ENCODE peak calls at places on chromosomes 4 and X, in seven cellular contexts. One of them, this sample, is unnamed.

GRCh38 chr4:79663865-79664264 is 255.8 kb upstream of the GK2 start:
- DNase-seq in neural crest cell: no peak
- DNase-seq in NCI-H2227 treated with DMSO at 0.1 percent for 48 hours: no peak
- DNase-seq in H9: no peak
- DNase-seq in left ventricle myocardium inferior: no peak
- DNase-seq in foreskin fibroblast: no peak
- DNase-seq in stimulated activated CD8-positive, alpha-beta memory T cell treated with anti-CD3 and anti-CD28 coated beads, Interleukin-4, amount 100 ng/mL, for 4 hours: no peak
- DNase-seq in this sample: no peak

GRCh38 chr4:8050555-8051206 is 107.9 kb downstream of the ABLIM2 start:
- DNase-seq in neural crest cell: peak
- DNase-seq in foreskin fibroblast: peak
- DNase-seq in left ventricle myocardium inferior: peak
- DNase-seq in NCI-H2227 treated with DMSO at 0.1 percent for 48 hours: peak
- DNase-seq in H9: peak
- DNase-seq in stimulated activated CD8-positive, alpha-beta memory T cell treated with anti-CD3 and anti-CD28 coated beads, Interleukin-4, amount 100 ng/mL, for 4 hours: no peak
- DNase-seq in this sample: no peak

GRCh38 chr4:5381981-5382441 is 326.3 kb downstream of the EVC2 start:
- DNase-seq in stimulated activated CD8-positive, alpha-beta memory T cell treated with anti-CD3 and anti-CD28 coated beads, Interleukin-4, amount 100 ng/mL, for 4 hours: no peak
- DNase-seq in left ventricle myocardium inferior: no peak
- DNase-seq in H9: no peak
- DNase-seq in neural crest cell: no peak
- DNase-seq in foreskin fibroblast: no peak
- DNase-seq in NCI-H2227 treated with DMSO at 0.1 percent for 48 hours: no peak
- DNase-seq in this sample: no peak

GRCh38 chr4:99201687-99202086 is 17.4 kb downstream of the ADH6 start:
- DNase-seq in neural crest cell: no peak
- DNase-seq in stimulated activated CD8-positive, alpha-beta memory T cell treated with anti-CD3 and anti-CD28 coated beads, Interleukin-4, amount 100 ng/mL, for 4 hours: no peak
- DNase-seq in left ventricle myocardium inferior: no peak
- DNase-seq in foreskin fibroblast: peak
- DNase-seq in H9: no peak
- DNase-seq in NCI-H2227 treated with DMSO at 0.1 percent for 48 hours: no peak
- DNase-seq in this sample: no peak

GRCh38 chr4:145302725-145303124 is 122.3 kb upstream of the OTUD4 start:
- DNase-seq in H9: no peak
- DNase-seq in neural crest cell: no peak
- DNase-seq in foreskin fibroblast: no peak
- DNase-seq in NCI-H2227 treated with DMSO at 0.1 percent for 48 hours: no peak
- DNase-seq in left ventricle myocardium inferior: no peak
- DNase-seq in stimulated activated CD8-positive, alpha-beta memory T cell treated with anti-CD3 and anti-CD28 coated beads, Interleukin-4, amount 100 ng/mL, for 4 hours: no peak
- DNase-seq in this sample: no peak

GRCh38 chrX:69027181-69028005 is 137.9 kb downstream of the PJA1 start:
- DNase-seq in neural crest cell: no peak
- DNase-seq in NCI-H2227 treated with DMSO at 0.1 percent for 48 hours: no peak
- DNase-seq in foreskin fibroblast: no peak
- DNase-seq in stimulated activated CD8-positive, alpha-beta memory T cell treated with anti-CD3 and anti-CD28 coated beads, Interleukin-4, amount 100 ng/mL, for 4 hours: no peak
- DNase-seq in H9: no peak
- DNase-seq in left ventricle myocardium inferior: no peak
- DNase-seq in this sample: no peak

GRCh38 chr4:47031011-47031678 is at the start of gene GABRB1:
- DNase-seq in left ventricle myocardium inferior: peak
- DNase-seq in stimulated activated CD8-positive, alpha-beta memory T cell treated with anti-CD3 and anti-CD28 coated beads, Interleukin-4, amount 100 ng/mL, for 4 hours: no peak
- DNase-seq in neural crest cell: peak
- DNase-seq in H9: peak
- DNase-seq in foreskin fibroblast: peak
- DNase-seq in NCI-H2227 treated with DMSO at 0.1 percent for 48 hours: no peak
- DNase-seq in this sample: peak

GRCh38 chr4:53653484-53654053 is 62.3 kb upstream of the LNX1 start:
- DNase-seq in H9: no peak
- DNase-seq in stimulated activated CD8-positive, alpha-beta memory T cell treated with anti-CD3 and anti-CD28 coated beads, Interleukin-4, amount 100 ng/mL, for 4 hours: no peak
- DNase-seq in NCI-H2227 treated with DMSO at 0.1 percent for 48 hours: peak
- DNase-seq in neural crest cell: no peak
- DNase-seq in foreskin fibroblast: peak
- DNase-seq in left ventricle myocardium inferior: no peak
- DNase-seq in this sample: no peak

GRCh38 chr4:116015062-116015461 is 901.6 kb upstream of the NDST4 start:
- DNase-seq in left ventricle myocardium inferior: no peak
- DNase-seq in H9: no peak
- DNase-seq in neural crest cell: no peak
- DNase-seq in foreskin fibroblast: no peak
- DNase-seq in stimulated activated CD8-positive, alpha-beta memory T cell treated with anti-CD3 and anti-CD28 coated beads, Interleukin-4, amount 100 ng/mL, for 4 hours: no peak
- DNase-seq in NCI-H2227 treated with DMSO at 0.1 percent for 48 hours: no peak
- DNase-seq in this sample: no peak

GRCh38 chr4:163395758-163396157 is 52.1 kb downstream of the NPY5R start:
- DNase-seq in left ventricle myocardium inferior: no peak
- DNase-seq in NCI-H2227 treated with DMSO at 0.1 percent for 48 hours: no peak
- DNase-seq in foreskin fibroblast: no peak
- DNase-seq in neural crest cell: no peak
- DNase-seq in stimulated activated CD8-positive, alpha-beta memory T cell treated with anti-CD3 and anti-CD28 coated beads, Interleukin-4, amount 100 ng/mL, for 4 hours: no peak
- DNase-seq in H9: no peak
- DNase-seq in this sample: peak

GRCh38 chr4:159227378-159227777 is 124.5 kb downstream of the RAPGEF2 start:
- DNase-seq in neural crest cell: no peak
- DNase-seq in foreskin fibroblast: no peak
- DNase-seq in H9: no peak
- DNase-seq in NCI-H2227 treated with DMSO at 0.1 percent for 48 hours: no peak
- DNase-seq in left ventricle myocardium inferior: no peak
- DNase-seq in stimulated activated CD8-positive, alpha-beta memory T cell treated with anti-CD3 and anti-CD28 coated beads, Interleukin-4, amount 100 ng/mL, for 4 hours: no peak
- DNase-seq in this sample: no peak

GRCh38 chr4:101458914-101459313 is 111.6 kb upstream of the PPP3CA start:
- DNase-seq in foreskin fibroblast: no peak
- DNase-seq in H9: no peak
- DNase-seq in stimulated activated CD8-positive, alpha-beta memory T cell treated with anti-CD3 and anti-CD28 coated beads, Interleukin-4, amount 100 ng/mL, for 4 hours: no peak
- DNase-seq in NCI-H2227 treated with DMSO at 0.1 percent for 48 hours: no peak
- DNase-seq in left ventricle myocardium inferior: no peak
- DNase-seq in neural crest cell: no peak
- DNase-seq in this sample: no peak

GRCh38 chr4:176439611-176440010 is 119.8 kb downstream of the SPCS3 start:
- DNase-seq in NCI-H2227 treated with DMSO at 0.1 percent for 48 hours: no peak
- DNase-seq in foreskin fibroblast: no peak
- DNase-seq in H9: no peak
- DNase-seq in stimulated activated CD8-positive, alpha-beta memory T cell treated with anti-CD3 and anti-CD28 coated beads, Interleukin-4, amount 100 ng/mL, for 4 hours: no peak
- DNase-seq in left ventricle myocardium inferior: no peak
- DNase-seq in neural crest cell: no peak
- DNase-seq in this sample: peak

GRCh38 chrX:72306085-72306801 is 529 bp upstream of the CITED1 start:
- DNase-seq in stimulated activated CD8-positive, alpha-beta memory T cell treated with anti-CD3 and anti-CD28 coated beads, Interleukin-4, amount 100 ng/mL, for 4 hours: no peak
- DNase-seq in H9: no peak
- DNase-seq in left ventricle myocardium inferior: no peak
- DNase-seq in foreskin fibroblast: no peak
- DNase-seq in neural crest cell: no peak
- DNase-seq in NCI-H2227 treated with DMSO at 0.1 percent for 48 hours: no peak
- DNase-seq in this sample: no peak

GRCh38 chr4:107183155-107183774 is 147.2 kb upstream of the DKK2 start:
- DNase-seq in neural crest cell: peak
- DNase-seq in NCI-H2227 treated with DMSO at 0.1 percent for 48 hours: no peak
- DNase-seq in stimulated activated CD8-positive, alpha-beta memory T cell treated with anti-CD3 and anti-CD28 coated beads, Interleukin-4, amount 100 ng/mL, for 4 hours: no peak
- DNase-seq in left ventricle myocardium inferior: no peak
- DNase-seq in foreskin fibroblast: peak
- DNase-seq in H9: no peak
- DNase-seq in this sample: peak

GRCh38 chrX:40845331-40845911 is 110.1 kb upstream of the MED14 start:
- DNase-seq in NCI-H2227 treated with DMSO at 0.1 percent for 48 hours: no peak
- DNase-seq in stimulated activated CD8-positive, alpha-beta memory T cell treated with anti-CD3 and anti-CD28 coated beads, Interleukin-4, amount 100 ng/mL, for 4 hours: no peak
- DNase-seq in foreskin fibroblast: peak
- DNase-seq in neural crest cell: no peak
- DNase-seq in left ventricle myocardium inferior: peak
- DNase-seq in H9: peak
- DNase-seq in this sample: no peak

GRCh38 chr4:89708903-89709361 is 128.0 kb downstream of the SNCA start:
- DNase-seq in neural crest cell: peak
- DNase-seq in NCI-H2227 treated with DMSO at 0.1 percent for 48 hours: peak
- DNase-seq in foreskin fibroblast: peak
- DNase-seq in H9: no peak
- DNase-seq in stimulated activated CD8-positive, alpha-beta memory T cell treated with anti-CD3 and anti-CD28 coated beads, Interleukin-4, amount 100 ng/mL, for 4 hours: no peak
- DNase-seq in left ventricle myocardium inferior: no peak
- DNase-seq in this sample: no peak

GRCh38 chr4:184755278-184755677 is 21.4 kb upstream of the CENPU start:
- DNase-seq in neural crest cell: no peak
- DNase-seq in NCI-H2227 treated with DMSO at 0.1 percent for 48 hours: no peak
- DNase-seq in foreskin fibroblast: peak
- DNase-seq in left ventricle myocardium inferior: no peak
- DNase-seq in H9: no peak
- DNase-seq in stimulated activated CD8-positive, alpha-beta memory T cell treated with anti-CD3 and anti-CD28 coated beads, Interleukin-4, amount 100 ng/mL, for 4 hours: no peak
- DNase-seq in this sample: no peak

GRCh38 chr4:41074227-41074626 is 140.1 kb downstream of the APBB2 start:
- DNase-seq in left ventricle myocardium inferior: no peak
- DNase-seq in NCI-H2227 treated with DMSO at 0.1 percent for 48 hours: no peak
- DNase-seq in foreskin fibroblast: no peak
- DNase-seq in stimulated activated CD8-positive, alpha-beta memory T cell treated with anti-CD3 and anti-CD28 coated beads, Interleukin-4, amount 100 ng/mL, for 4 hours: no peak
- DNase-seq in H9: no peak
- DNase-seq in neural crest cell: no peak
- DNase-seq in this sample: no peak

GRCh38 chrX:129637217-129638109 is 17.3 kb downstream of the APLN start:
- DNase-seq in neural crest cell: peak
- DNase-seq in H9: peak
- DNase-seq in left ventricle myocardium inferior: peak
- DNase-seq in stimulated activated CD8-positive, alpha-beta memory T cell treated with anti-CD3 and anti-CD28 coated beads, Interleukin-4, amount 100 ng/mL, for 4 hours: peak
- DNase-seq in foreskin fibroblast: peak
- DNase-seq in NCI-H2227 treated with DMSO at 0.1 percent for 48 hours: peak
- DNase-seq in this sample: peak

GRCh38 chrX:63718010-63718694 is 66.9 kb downstream of the ARHGEF9 start:
- DNase-seq in stimulated activated CD8-positive, alpha-beta memory T cell treated with anti-CD3 and anti-CD28 coated beads, Interleukin-4, amount 100 ng/mL, for 4 hours: no peak
- DNase-seq in H9: no peak
- DNase-seq in left ventricle myocardium inferior: no peak
- DNase-seq in NCI-H2227 treated with DMSO at 0.1 percent for 48 hours: no peak
- DNase-seq in foreskin fibroblast: no peak
- DNase-seq in neural crest cell: no peak
- DNase-seq in this sample: no peak

GRCh38 chr4:139460565-139460964 is 6.6 kb downstream of the RAB33B start:
- DNase-seq in NCI-H2227 treated with DMSO at 0.1 percent for 48 hours: no peak
- DNase-seq in H9: no peak
- DNase-seq in stimulated activated CD8-positive, alpha-beta memory T cell treated with anti-CD3 and anti-CD28 coated beads, Interleukin-4, amount 100 ng/mL, for 4 hours: no peak
- DNase-seq in foreskin fibroblast: no peak
- DNase-seq in neural crest cell: no peak
- DNase-seq in left ventricle myocardium inferior: no peak
- DNase-seq in this sample: no peak

GRCh38 chr4:85548116-85548515 is 73.2 kb downstream of the ARHGAP24 start:
- DNase-seq in foreskin fibroblast: no peak
- DNase-seq in H9: no peak
- DNase-seq in NCI-H2227 treated with DMSO at 0.1 percent for 48 hours: no peak
- DNase-seq in neural crest cell: no peak
- DNase-seq in left ventricle myocardium inferior: no peak
- DNase-seq in stimulated activated CD8-positive, alpha-beta memory T cell treated with anti-CD3 and anti-CD28 coated beads, Interleukin-4, amount 100 ng/mL, for 4 hours: no peak
- DNase-seq in this sample: no peak

GRCh38 chr4:108480881-108481280 is 139.5 kb upstream of the RPL34 start:
- DNase-seq in neural crest cell: no peak
- DNase-seq in foreskin fibroblast: no peak
- DNase-seq in H9: no peak
- DNase-seq in left ventricle myocardium inferior: no peak
- DNase-seq in NCI-H2227 treated with DMSO at 0.1 percent for 48 hours: no peak
- DNase-seq in stimulated activated CD8-positive, alpha-beta memory T cell treated with anti-CD3 and anti-CD28 coated beads, Interleukin-4, amount 100 ng/mL, for 4 hours: no peak
- DNase-seq in this sample: no peak

GRCh38 chrX:39857780-39858179 is 240.0 kb downstream of the BCOR start:
- DNase-seq in NCI-H2227 treated with DMSO at 0.1 percent for 48 hours: no peak
- DNase-seq in neural crest cell: no peak
- DNase-seq in H9: no peak
- DNase-seq in stimulated activated CD8-positive, alpha-beta memory T cell treated with anti-CD3 and anti-CD28 coated beads, Interleukin-4, amount 100 ng/mL, for 4 hours: no peak
- DNase-seq in left ventricle myocardium inferior: no peak
- DNase-seq in foreskin fibroblast: no peak
- DNase-seq in this sample: no peak

GRCh38 chr4:80202784-80203553 is 5.7 kb downstream of the PRDM8 start:
- DNase-seq in foreskin fibroblast: no peak
- DNase-seq in left ventricle myocardium inferior: no peak
- DNase-seq in neural crest cell: no peak
- DNase-seq in H9: peak
- DNase-seq in NCI-H2227 treated with DMSO at 0.1 percent for 48 hours: no peak
- DNase-seq in stimulated activated CD8-positive, alpha-beta memory T cell treated with anti-CD3 and anti-CD28 coated beads, Interleukin-4, amount 100 ng/mL, for 4 hours: no peak
- DNase-seq in this sample: no peak

GRCh38 chr4:185589067-185589844 is 53.9 kb upstream of the PDLIM3 start:
- DNase-seq in neural crest cell: no peak
- DNase-seq in NCI-H2227 treated with DMSO at 0.1 percent for 48 hours: no peak
- DNase-seq in H9: no peak
- DNase-seq in left ventricle myocardium inferior: no peak
- DNase-seq in foreskin fibroblast: no peak
- DNase-seq in stimulated activated CD8-positive, alpha-beta memory T cell treated with anti-CD3 and anti-CD28 coated beads, Interleukin-4, amount 100 ng/mL, for 4 hours: no peak
- DNase-seq in this sample: no peak

GRCh38 chrX:350534-351321 is 32.1 kb upstream of the GTPBP6 start:
- DNase-seq in foreskin fibroblast: no peak
- DNase-seq in NCI-H2227 treated with DMSO at 0.1 percent for 48 hours: no peak
- DNase-seq in H9: no peak
- DNase-seq in stimulated activated CD8-positive, alpha-beta memory T cell treated with anti-CD3 and anti-CD28 coated beads, Interleukin-4, amount 100 ng/mL, for 4 hours: no peak
- DNase-seq in left ventricle myocardium inferior: peak
- DNase-seq in neural crest cell: no peak
- DNase-seq in this sample: no peak

GRCh38 chrX:133670394-133670793 is 255.1 kb upstream of the GPC4 start:
- DNase-seq in left ventricle myocardium inferior: no peak
- DNase-seq in stimulated activated CD8-positive, alpha-beta memory T cell treated with anti-CD3 and anti-CD28 coated beads, Interleukin-4, amount 100 ng/mL, for 4 hours: no peak
- DNase-seq in foreskin fibroblast: no peak
- DNase-seq in H9: no peak
- DNase-seq in neural crest cell: peak
- DNase-seq in NCI-H2227 treated with DMSO at 0.1 percent for 48 hours: peak
- DNase-seq in this sample: peak